ENCODE peak calls at places on chromosomes 4 and X, in five cellular contexts. D is nephron progenitor cell, V is M059J, F is neural crest cell, G is mucosa of gallbladder. R is an unnamed sample.

GRCh38 chrX:19889582-19890342 is 2.4 kb upstream of the SH3KBP1 start:
- DNase-seq in D (no peak), V (peak), F (no peak), G (peak), R (peak)

GRCh38 chr4:114941522-114941921 is 171.9 kb downstream of the NDST4 start:
- DNase-seq in D (no peak), V (no peak), F (no peak), G (no peak), R (no peak)

GRCh38 chr4:79661196-79661595 is 253.2 kb upstream of the GK2 start:
- DNase-seq in D (no peak), V (no peak), F (no peak), G (no peak), R (no peak)

GRCh38 chr4:22167201-22167600 is 218.6 kb upstream of the KCNIP4 start:
- DNase-seq in D (no peak), V (no peak), F (no peak), G (no peak), R (no peak)

GRCh38 chr4:64756016-64756415 is 346.8 kb upstream of the TECRL start:
- DNase-seq in D (no peak), V (peak), F (no peak), G (no peak), R (peak)

GRCh38 chr4:89316931-89317366 is 9.3 kb upstream of the GPRIN3 start:
- DNase-seq in D (no peak), V (peak), F (no peak), G (no peak), R (peak)

GRCh38 chrX:9832811-9833210 is 46.6 kb downstream of the SHROOM2 start:
- DNase-seq in D (no peak), V (peak), F (no peak), G (no peak), R (no peak)

GRCh38 chrX:2311483-2311882 is 189.3 kb downstream of the DHRSX start:
- DNase-seq in D (peak), V (no peak), F (peak), G (no peak), R (no peak)

GRCh38 chr4:20194079-20195013 is 57.4 kb upstream of the SLIT2 start:
- DNase-seq in D (no peak), V (peak), F (no peak), G (no peak), R (peak)

GRCh38 chr4:70768301-70768948 is 46.7 kb downstream of the RUFY3 start:
- DNase-seq in D (no peak), V (peak), F (no peak), G (no peak), R (no peak)

R was measured in MCF 10A.